ENCODE peak calls at places on chromosomes 1 and 21, in four cellular contexts. One of them, this sample, is unnamed.

GRCh38 chr1:102550729-102551384 is 554.1 kb upstream of the OLFM3 start:
- DNase-seq in HCT116: peak; percentile 21
- DNase-seq in neural progenitor cell: peak; percentile 53
- DNase-seq in IMR-90: peak; percentile 9
- DNase-seq in this sample: peak; percentile 43

GRCh38 chr21:34812510-34813265 is 143.9 kb downstream of the CLIC6 start:
- DNase-seq in HCT116: no peak
- DNase-seq in neural progenitor cell: no peak
- DNase-seq in IMR-90: peak; percentile 99
- DNase-seq in this sample: no peak

GRCh38 chr1:84450916-84451315 is 28.1 kb upstream of the RPF1 start:
- DNase-seq in HCT116: no peak
- DNase-seq in neural progenitor cell: no peak
- DNase-seq in IMR-90: peak; percentile 32
- DNase-seq in this sample: no peak

GRCh38 chr1:160070243-160071163 is 543 bp upstream of the KCNJ10 start:
- DNase-seq in HCT116: no peak
- DNase-seq in neural progenitor cell: peak; percentile 93
- DNase-seq in IMR-90: peak; percentile 27
- DNase-seq in this sample: peak; percentile 86

GRCh38 chr1:52139817-52140540 is 1.9 kb upstream of the ZFYVE9 start:
- DNase-seq in HCT116: no peak
- DNase-seq in neural progenitor cell: no peak
- DNase-seq in IMR-90: peak; percentile 88
- DNase-seq in this sample: no peak

GRCh38 chr1:205012416-205013140 is 30.4 kb upstream of the CNTN2 start:
- DNase-seq in HCT116: no peak
- DNase-seq in neural progenitor cell: no peak
- DNase-seq in IMR-90: no peak
- DNase-seq in this sample: no peak

GRCh38 chr1:207826557-207827487 is 75.0 kb downstream of the CD46 start:
- DNase-seq in HCT116: no peak
- DNase-seq in neural progenitor cell: no peak
- DNase-seq in IMR-90: no peak
- DNase-seq in this sample: peak; percentile 88

GRCh38 chr1:201346987-201347386 is 30.5 kb downstream of the TNNT2 start:
- DNase-seq in HCT116: no peak
- DNase-seq in neural progenitor cell: no peak
- DNase-seq in IMR-90: no peak
- DNase-seq in this sample: no peak

GRCh38 chr1:3629561-3630160 is 4.8 kb downstream of the TPRG1L start:
- DNase-seq in HCT116: no peak
- DNase-seq in neural progenitor cell: no peak
- DNase-seq in IMR-90: no peak
- DNase-seq in this sample: no peak

GRCh38 chr1:8397511-8397910 is 79.6 kb downstream of the SLC45A1 start:
- DNase-seq in HCT116: no peak
- DNase-seq in neural progenitor cell: no peak
- DNase-seq in IMR-90: no peak
- DNase-seq in this sample: no peak

GRCh38 chr1:11787804-11788436 is 17.8 kb downstream of the MTHFR start:
- DNase-seq in HCT116: no peak
- DNase-seq in neural progenitor cell: peak; percentile 1
- DNase-seq in IMR-90: no peak
- DNase-seq in this sample: no peak

GRCh38 chr1:30331415-30332065 is 391.8 kb downstream of the MATN1 start:
- DNase-seq in HCT116: no peak
- DNase-seq in neural progenitor cell: no peak
- DNase-seq in IMR-90: no peak
- DNase-seq in this sample: no peak

GRCh38 chr1:77476460-77476859 is 194.6 kb downstream of the AK5 start:
- DNase-seq in HCT116: no peak
- DNase-seq in neural progenitor cell: no peak
- DNase-seq in IMR-90: no peak
- DNase-seq in this sample: no peak

GRCh38 chr1:107877749-107878148 is 87.2 kb downstream of the VAV3 start:
- DNase-seq in HCT116: no peak
- DNase-seq in neural progenitor cell: no peak
- DNase-seq in IMR-90: no peak
- DNase-seq in this sample: no peak

GRCh38 chr1:157111396-157112165 is 12.0 kb upstream of the ETV3L start:
- DNase-seq in HCT116: no peak
- DNase-seq in neural progenitor cell: peak; percentile 48
- DNase-seq in IMR-90: no peak
- DNase-seq in this sample: no peak

GRCh38 chr1:64920936-64921589 is 45.3 kb downstream of the JAK1 start:
- DNase-seq in HCT116: no peak
- DNase-seq in neural progenitor cell: no peak
- DNase-seq in IMR-90: peak; percentile 69
- DNase-seq in this sample: no peak

GRCh38 chr1:64922336-64922735 is 44.0 kb downstream of the JAK1 start:
- DNase-seq in HCT116: no peak
- DNase-seq in neural progenitor cell: no peak
- DNase-seq in IMR-90: no peak
- DNase-seq in this sample: no peak

GRCh38 chr1:64925594-64925993 is 40.8 kb downstream of the JAK1 start:
- DNase-seq in HCT116: no peak
- DNase-seq in neural progenitor cell: no peak
- DNase-seq in IMR-90: no peak
- DNase-seq in this sample: no peak

GRCh38 chr1:64923294-64923718 is 43.0 kb downstream of the JAK1 start:
- DNase-seq in HCT116: no peak
- DNase-seq in neural progenitor cell: no peak
- DNase-seq in IMR-90: no peak
- DNase-seq in this sample: no peak

DNA sequence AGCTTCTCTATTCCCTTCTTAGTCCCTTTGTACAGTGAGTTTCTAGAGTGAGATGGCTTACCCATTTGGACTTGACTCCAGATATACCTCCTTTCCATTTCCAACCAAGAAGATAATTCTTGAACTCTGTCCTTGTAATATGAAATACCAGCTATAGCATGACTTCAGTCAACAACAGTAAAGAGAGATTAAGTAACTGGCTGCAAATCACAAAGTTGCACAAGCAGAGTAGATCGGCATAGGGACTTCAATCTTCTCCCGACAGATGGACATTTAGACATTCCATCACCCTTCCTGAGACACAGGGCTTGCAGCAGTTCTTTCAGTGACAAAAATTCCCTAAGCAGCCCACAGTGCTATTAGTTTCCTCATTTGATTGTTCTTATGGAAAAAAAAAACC is 44.6 kb downstream of the JAK1 start:
- DNase-seq in HCT116: no peak
- DNase-seq in neural progenitor cell: no peak
- DNase-seq in IMR-90: no peak
- DNase-seq in this sample: peak; percentile 4
- H3K4me1 ChIP-seq in HCT116: peaks cover 29% of the 10 kb centered on the region
- H3K4me1 ChIP-seq in neural progenitor cell: no peaks in the 10 kb centered on the region
- H3K4me1 ChIP-seq in IMR-90: peaks cover 13% of the 10 kb centered on the region
- H3K4me1 ChIP-seq in this sample: peaks cover 35% of the 10 kb centered on the region

GRCh38 chr1:218201004-218201403 is 84.1 kb upstream of the RRP15 start:
- DNase-seq in HCT116: no peak
- DNase-seq in neural progenitor cell: no peak
- DNase-seq in IMR-90: peak; percentile 7
- DNase-seq in this sample: no peak
- H3K4me3 ChIP-seq in HCT116: no peak overlapping the region
- H3K4me3 ChIP-seq in neural progenitor cell: no peak overlapping the region
- H3K4me3 ChIP-seq in IMR-90: no peak overlapping the region
- H3K4me3 ChIP-seq in this sample: no peak overlapping the region

DNA sequence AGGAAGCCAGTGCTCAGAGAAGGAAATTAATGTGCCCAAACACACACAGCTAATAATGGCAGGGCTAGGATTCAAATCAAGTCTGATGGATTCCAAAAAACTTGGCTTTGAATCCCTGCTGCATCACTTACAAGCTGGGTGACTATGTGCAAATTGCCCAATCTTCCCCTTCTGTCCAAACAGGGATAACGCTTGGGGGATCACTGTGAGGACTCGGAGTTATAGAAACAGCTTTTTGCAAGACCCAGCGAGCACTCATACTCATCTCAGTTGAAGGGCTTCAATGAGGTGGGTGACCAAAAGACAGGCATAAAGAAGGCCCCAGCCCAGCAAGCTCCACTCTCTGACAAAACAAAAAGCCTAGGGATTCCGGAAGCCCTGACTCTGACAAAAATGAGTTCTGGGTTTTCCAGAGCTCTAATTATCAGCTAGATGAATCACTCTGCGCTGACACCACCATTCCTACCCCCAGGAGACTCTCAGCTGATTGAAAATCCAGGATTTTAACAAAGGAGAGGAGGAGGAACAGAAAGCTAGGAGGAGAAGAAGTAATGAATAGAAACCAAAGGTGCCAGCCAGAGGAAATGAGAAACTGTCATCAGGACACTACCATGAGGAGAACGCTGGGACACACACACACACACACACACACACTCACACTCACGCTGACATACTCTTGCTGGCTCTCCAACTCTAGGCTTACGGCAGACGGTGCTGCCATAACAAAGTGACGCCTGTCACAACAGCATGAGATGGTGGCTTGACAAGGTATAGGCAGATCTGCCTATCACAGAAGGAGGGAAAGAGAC is 1.6 kb upstream of the STK40 start:
- DNase-seq in HCT116: no peak
- DNase-seq in neural progenitor cell: peak; percentile 39
- DNase-seq in IMR-90: peak; percentile 76
- DNase-seq in this sample: no peak
- H3K4me1 ChIP-seq in HCT116: peaks cover 16% of the 10 kb centered on the region
- H3K4me1 ChIP-seq in neural progenitor cell: peaks cover 27% of the 10 kb centered on the region
- H3K4me1 ChIP-seq in IMR-90: peaks cover 18% of the 10 kb centered on the region
- H3K4me1 ChIP-seq in this sample: peaks cover 16% of the 10 kb centered on the region

DNA sequence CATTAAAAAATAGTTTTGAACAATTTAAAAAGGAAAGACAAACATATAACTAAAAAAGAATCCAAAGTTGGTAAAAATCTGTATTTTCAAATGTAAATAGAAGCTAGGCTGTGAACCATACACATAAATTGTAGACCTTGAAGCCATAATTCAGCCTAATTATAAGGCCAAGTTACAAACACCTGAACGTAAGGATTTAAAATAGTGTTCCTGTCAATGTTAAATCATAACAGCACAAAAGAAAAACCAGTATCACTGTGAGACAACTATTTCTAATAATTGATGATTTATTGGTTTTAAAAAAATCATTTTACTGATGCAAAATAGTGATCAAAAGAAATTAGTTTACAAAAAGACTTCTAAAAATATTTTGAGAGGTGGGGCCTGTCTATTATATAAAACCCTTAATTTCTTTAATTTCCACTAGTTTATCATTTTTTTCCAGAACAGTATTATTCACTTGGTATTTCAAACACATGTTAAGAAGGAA is 4.4 kb downstream of the IRF2BP2 start:
- DNase-seq in HCT116: no peak
- DNase-seq in neural progenitor cell: no peak
- DNase-seq in IMR-90: no peak
- DNase-seq in this sample: no peak
- H3K4me3 ChIP-seq in HCT116: no peak overlapping the region
- H3K4me3 ChIP-seq in neural progenitor cell: peak overlapping the region; percentile 62
- H3K4me3 ChIP-seq in IMR-90: peak overlapping the region; percentile 76
- H3K4me3 ChIP-seq in this sample: peak overlapping the region; percentile 82

DNA sequence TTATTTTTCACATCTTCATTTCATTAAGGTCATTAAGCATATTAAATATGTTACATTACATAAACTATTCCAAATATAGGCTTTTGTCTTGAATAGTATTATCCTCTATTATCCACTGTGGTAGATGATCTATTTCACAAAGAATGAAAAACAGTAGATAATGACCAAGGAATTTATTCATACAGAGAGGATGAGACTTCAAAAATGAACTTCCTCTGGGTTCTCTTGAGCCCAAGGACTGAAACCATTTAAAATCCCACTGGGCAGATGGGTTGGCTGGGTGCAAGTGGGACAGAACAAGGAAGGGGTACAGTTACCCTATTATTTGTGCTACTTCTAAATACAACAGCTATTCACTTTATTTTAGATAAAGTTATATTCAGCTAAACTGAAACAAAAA is 33.0 kb downstream of the PTPN14 start:
- DNase-seq in HCT116: no peak
- DNase-seq in neural progenitor cell: no peak
- DNase-seq in IMR-90: peak; percentile 44
- DNase-seq in this sample: no peak
- H3K4me1 ChIP-seq in HCT116: peaks cover 64% of the 10 kb centered on the region
- H3K4me1 ChIP-seq in neural progenitor cell: peaks cover 44% of the 10 kb centered on the region
- H3K4me1 ChIP-seq in IMR-90: peaks cover 23% of the 10 kb centered on the region
- H3K4me1 ChIP-seq in this sample: peaks cover 84% of the 10 kb centered on the region

DNA sequence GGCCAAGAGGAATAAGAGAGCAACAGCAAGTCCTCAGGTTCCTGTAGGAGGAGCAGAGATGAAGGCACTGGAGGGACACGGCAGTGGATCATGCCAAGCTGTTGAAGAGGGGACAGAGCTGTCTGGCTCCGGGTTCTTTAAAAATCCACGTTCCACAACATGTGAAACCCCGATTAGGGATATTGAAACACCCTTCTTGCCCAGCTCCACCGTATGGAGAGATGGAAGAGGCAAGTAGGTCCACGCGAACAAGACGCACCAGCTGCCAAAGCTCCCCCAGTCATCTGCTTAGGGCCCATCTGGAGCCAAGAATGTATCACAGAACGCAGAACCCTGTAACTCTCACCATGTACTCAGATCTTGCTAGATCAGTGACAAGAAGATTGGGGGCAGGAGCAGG is 3.9 kb downstream of the C1orf198 start:
- DNase-seq in HCT116: no peak
- DNase-seq in neural progenitor cell: no peak
- DNase-seq in IMR-90: no peak
- DNase-seq in this sample: no peak
- H3K4me3 ChIP-seq in HCT116: no peak overlapping the region
- H3K4me3 ChIP-seq in neural progenitor cell: no peak overlapping the region
- H3K4me3 ChIP-seq in IMR-90: no peak overlapping the region
- H3K4me3 ChIP-seq in this sample: no peak overlapping the region

GRCh38 chr1:183419399-183419798 is 1.2 kb upstream of the NMNAT2 start:
- DNase-seq in HCT116: no peak
- DNase-seq in neural progenitor cell: no peak
- DNase-seq in IMR-90: no peak
- DNase-seq in this sample: no peak
- H3K4me1 ChIP-seq in HCT116: no peaks in the 10 kb centered on the region
- H3K4me1 ChIP-seq in neural progenitor cell: peaks cover 6% of the 10 kb centered on the region
- H3K4me1 ChIP-seq in IMR-90: peaks cover 2% of the 10 kb centered on the region
- H3K4me1 ChIP-seq in this sample: peaks cover 11% of the 10 kb centered on the region

DNA sequence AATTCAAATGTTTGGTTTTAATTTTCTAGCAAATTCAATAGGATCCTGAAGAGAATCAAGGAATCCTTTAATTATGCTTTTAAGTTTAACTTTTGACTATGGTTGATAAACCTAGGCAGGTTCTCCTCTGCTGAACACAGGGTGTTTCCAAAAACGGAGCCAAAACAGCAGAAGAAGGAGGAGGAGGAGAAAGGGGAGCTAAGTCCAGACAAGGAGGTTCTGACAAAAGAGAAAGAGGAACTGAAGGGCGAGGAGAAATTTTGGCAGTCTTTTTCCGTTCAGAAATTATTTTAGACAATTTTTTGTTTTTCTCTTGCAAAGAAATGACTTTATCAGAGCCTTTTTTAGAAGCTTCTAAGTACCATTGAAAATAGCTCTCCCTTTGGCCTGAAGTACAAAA is 33.2 kb upstream of the FNBP1L start:
- DNase-seq in HCT116: no peak
- DNase-seq in neural progenitor cell: no peak
- DNase-seq in IMR-90: no peak
- DNase-seq in this sample: no peak
- H3K4me3 ChIP-seq in HCT116: no peak overlapping the region
- H3K4me3 ChIP-seq in neural progenitor cell: no peak overlapping the region
- H3K4me3 ChIP-seq in IMR-90: no peak overlapping the region
- H3K4me3 ChIP-seq in this sample: no peak overlapping the region